ENCODE peak calls at places on chromosomes 6 and 20, in nine cellular contexts. O, L, D, N, G, U, I, B and T are unnamed samples.

GRCh38 chr20:11502051-11502450 is 415.6 kb upstream of the BTBD3 start:
- DNase-seq in O (no peak), L (peak; percentile 13), D (no peak), N (no peak), G (no peak), U (no peak), I (no peak), B (no peak), T (no peak)

GRCh38 chr6:112214749-112215269 is 39.6 kb downstream of the LAMA4 start:
- DNase-seq in O (no peak), L (peak; percentile 3), D (no peak), N (no peak), G (no peak), U (no peak), I (peak; percentile 85), B (no peak), T (no peak)

GRCh38 chr6:55729665-55730064 is 145.7 kb downstream of the BMP5 start:
- DNase-seq in O (no peak), L (peak; percentile 19), D (no peak), N (no peak), G (no peak), U (no peak), I (no peak), B (no peak), T (no peak)

GRCh38 chr6:75524322-75524972 is 30.8 kb upstream of the FILIP1 start:
- DNase-seq in O (no peak), L (peak; percentile 96), D (no peak), N (no peak), G (no peak), U (peak; percentile 74), I (peak; percentile 94), B (peak; percentile 91), T (no peak)

GRCh38 chr6:52261229-52261628 is 16.9 kb upstream of the IL17F start:
- DNase-seq in O (no peak), L (peak; percentile 87), D (no peak), N (no peak), G (no peak), U (peak; percentile 23), I (no peak), B (peak; percentile 51), T (no peak)

GRCh38 chr20:62360854-62361798 is 6.0 kb downstream of the LAMA5 start:
- DNase-seq in O (peak; percentile 51), L (no peak), D (no peak), N (no peak), G (peak; percentile 57), U (no peak), I (peak; percentile 70), B (no peak), T (peak; percentile 50)

GRCh38 chr6:80338201-80338836 is 231.8 kb downstream of the BCKDHB start:
- DNase-seq in O (peak; percentile 78), L (peak; percentile 54), D (peak; percentile 55), N (peak; percentile 2), G (no peak), U (peak; percentile 25), I (no peak), B (peak; percentile 79), T (peak; percentile 67)

GRCh38 chr6:109770047-109770446 is 79.0 kb downstream of the FIG4 start:
- DNase-seq in O (no peak), L (no peak), D (no peak), N (no peak), G (no peak), U (no peak), I (no peak), B (no peak), T (no peak)

GRCh38 chr6:55886185-55886836 is 10.9 kb upstream of the BMP5 start:
- DNase-seq in O (no peak), L (peak; percentile 24), D (no peak), N (no peak), G (no peak), U (no peak), I (no peak), B (peak; percentile 64), T (no peak)

GRCh38 chr6:38571721-38572120 is 68.0 kb downstream of the BTBD9 start:
- DNase-seq in O (no peak), L (no peak), D (no peak), N (no peak), G (no peak), U (no peak), I (no peak), B (no peak), T (no peak)

GRCh38 chr6:148857817-148858390 is 111.1 kb downstream of the UST start:
- DNase-seq in O (no peak), L (peak; percentile 95), D (no peak), N (no peak), G (no peak), U (no peak), I (peak; percentile 92), B (peak; percentile 76), T (no peak)

GRCh38 chr6:12014027-12014872 is 2.1 kb downstream of the HIVEP1 start:
- DNase-seq in O (no peak), L (peak; percentile 90), D (no peak), N (no peak), G (no peak), U (peak; percentile 26), I (peak; percentile 96), B (peak; percentile 72), T (no peak)

GRCh38 chr6:1629316-1629715 is 19.6 kb downstream of the FOXC1 start:
- DNase-seq in O (no peak), L (no peak), D (no peak), N (no peak), G (peak; percentile 51), U (no peak), I (no peak), B (no peak), T (no peak)

GRCh38 chr6:36061236-36061635 is 33.6 kb downstream of the MAPK14 start:
- DNase-seq in O (no peak), L (no peak), D (no peak), N (no peak), G (no peak), U (no peak), I (no peak), B (no peak), T (no peak)

GRCh38 chr6:149153637-149154036 is 163.9 kb upstream of the TAB2 start:
- DNase-seq in O (no peak), L (no peak), D (no peak), N (no peak), G (no peak), U (no peak), I (no peak), B (no peak), T (no peak)